ENCODE peak calls at places on chromosomes 16 and 17, in ten cellular contexts. One of them, this sample, is unnamed.
A peak's percentile ranks its signal among the peaks of the same experiment; 100 is the strongest.

GRCh38 chr17:64982139-64982802 is 63.0 kb upstream of the LRRC37A3 start:
- DNase-seq in A673: no peak
- DNase-seq in substantia nigra: no peak
- DNase-seq in fibroblast of lung: no peak
- DNase-seq in GM23248: no peak
- DNase-seq in PC-9: no peak
- DNase-seq in esophagus muscularis mucosa: no peak
- DNase-seq in heart left ventricle: no peak
- DNase-seq in GM12878: no peak
- DNase-seq in RWPE1: no peak
- DNase-seq in this sample: no peak

GRCh38 chr16:79451196-79451816 is 149.2 kb downstream of the MAF start:
- DNase-seq in A673: no peak
- DNase-seq in substantia nigra: no peak
- DNase-seq in fibroblast of lung: no peak
- DNase-seq in GM23248: no peak
- DNase-seq in PC-9: no peak
- DNase-seq in esophagus muscularis mucosa: no peak
- DNase-seq in heart left ventricle: no peak
- DNase-seq in GM12878: peak; percentile 19
- DNase-seq in RWPE1: no peak
- DNase-seq in this sample: no peak

GRCh38 chr16:26981266-26981938 is 85.3 kb upstream of the C16orf82 start:
- DNase-seq in A673: peak; percentile 12
- DNase-seq in substantia nigra: no peak
- DNase-seq in fibroblast of lung: peak; percentile 85
- DNase-seq in GM23248: peak; percentile 90
- DNase-seq in PC-9: no peak
- DNase-seq in esophagus muscularis mucosa: no peak
- DNase-seq in heart left ventricle: no peak
- DNase-seq in GM12878: no peak
- DNase-seq in RWPE1: no peak
- DNase-seq in this sample: no peak

GRCh38 chr17:51948128-51948527 is 210.4 kb downstream of the CA10 start:
- DNase-seq in A673: peak; percentile 0
- DNase-seq in substantia nigra: no peak
- DNase-seq in fibroblast of lung: no peak
- DNase-seq in GM23248: no peak
- DNase-seq in PC-9: no peak
- DNase-seq in esophagus muscularis mucosa: no peak
- DNase-seq in heart left ventricle: no peak
- DNase-seq in GM12878: no peak
- DNase-seq in RWPE1: peak; percentile 32
- DNase-seq in this sample: no peak

GRCh38 chr17:40553694-40554534 is 11.4 kb downstream of the CCR7 start:
- DNase-seq in A673: no peak
- DNase-seq in substantia nigra: peak; percentile 45
- DNase-seq in fibroblast of lung: peak; percentile 40
- DNase-seq in GM23248: peak; percentile 87
- DNase-seq in PC-9: no peak
- DNase-seq in esophagus muscularis mucosa: peak; percentile 91
- DNase-seq in heart left ventricle: peak; percentile 76
- DNase-seq in GM12878: no peak
- DNase-seq in RWPE1: no peak
- DNase-seq in this sample: no peak

GRCh38 chr16:88731699-88732098 is 25.4 kb downstream of the CTU2 start:
- DNase-seq in A673: no peak
- DNase-seq in substantia nigra: no peak
- DNase-seq in fibroblast of lung: no peak
- DNase-seq in GM23248: no peak
- DNase-seq in PC-9: peak; percentile 34
- DNase-seq in esophagus muscularis mucosa: no peak
- DNase-seq in heart left ventricle: no peak
- DNase-seq in GM12878: no peak
- DNase-seq in RWPE1: peak; percentile 69
- DNase-seq in this sample: no peak

GRCh38 chr16:87945351-87946042 is 5.7 kb upstream of the BANP start:
- DNase-seq in A673: peak; percentile 51
- DNase-seq in substantia nigra: peak; percentile 31
- DNase-seq in fibroblast of lung: peak; percentile 83
- DNase-seq in GM23248: peak; percentile 58
- DNase-seq in PC-9: peak; percentile 99
- DNase-seq in esophagus muscularis mucosa: no peak
- DNase-seq in heart left ventricle: peak; percentile 74
- DNase-seq in GM12878: no peak
- DNase-seq in RWPE1: peak; percentile 79
- DNase-seq in this sample: no peak

GRCh38 chr17:75008373-75008772 is 4.1 kb upstream of the MRPL58 start:
- DNase-seq in A673: no peak
- DNase-seq in substantia nigra: no peak
- DNase-seq in fibroblast of lung: no peak
- DNase-seq in GM23248: no peak
- DNase-seq in PC-9: no peak
- DNase-seq in esophagus muscularis mucosa: no peak
- DNase-seq in heart left ventricle: no peak
- DNase-seq in GM12878: no peak
- DNase-seq in RWPE1: no peak
- DNase-seq in this sample: no peak

GRCh38 chr17:13735444-13735843 is 133.7 kb upstream of the HS3ST3A1 start:
- DNase-seq in A673: no peak
- DNase-seq in substantia nigra: no peak
- DNase-seq in fibroblast of lung: no peak
- DNase-seq in GM23248: peak; percentile 59
- DNase-seq in PC-9: no peak
- DNase-seq in esophagus muscularis mucosa: no peak
- DNase-seq in heart left ventricle: no peak
- DNase-seq in GM12878: no peak
- DNase-seq in RWPE1: no peak
- DNase-seq in this sample: no peak

GRCh38 chr16:84633622-84634021 is 14.7 kb upstream of the KLHL36 start:
- DNase-seq in A673: no peak
- DNase-seq in substantia nigra: no peak
- DNase-seq in fibroblast of lung: no peak
- DNase-seq in GM23248: no peak
- DNase-seq in PC-9: no peak
- DNase-seq in esophagus muscularis mucosa: no peak
- DNase-seq in heart left ventricle: peak; percentile 74
- DNase-seq in GM12878: no peak
- DNase-seq in RWPE1: no peak
- DNase-seq in this sample: no peak

GRCh38 chr17:67636841-67637240 is 80.9 kb upstream of the NOL11 start:
- DNase-seq in A673: no peak
- DNase-seq in substantia nigra: no peak
- DNase-seq in fibroblast of lung: peak; percentile 32
- DNase-seq in GM23248: peak; percentile 5
- DNase-seq in PC-9: no peak
- DNase-seq in esophagus muscularis mucosa: no peak
- DNase-seq in heart left ventricle: no peak
- DNase-seq in GM12878: no peak
- DNase-seq in RWPE1: no peak
- DNase-seq in this sample: no peak

GRCh38 chr16:83513006-83513755 is 294.6 kb upstream of the HSBP1 start:
- DNase-seq in A673: no peak
- DNase-seq in substantia nigra: no peak
- DNase-seq in fibroblast of lung: peak; percentile 67
- DNase-seq in GM23248: peak; percentile 92
- DNase-seq in PC-9: no peak
- DNase-seq in esophagus muscularis mucosa: no peak
- DNase-seq in heart left ventricle: no peak
- DNase-seq in GM12878: no peak
- DNase-seq in RWPE1: peak; percentile 55
- DNase-seq in this sample: no peak

GRCh38 chr16:4944333-4945281 is 7.7 kb upstream of the PPL start:
- DNase-seq in A673: peak; percentile 86
- DNase-seq in substantia nigra: no peak
- DNase-seq in fibroblast of lung: peak; percentile 99
- DNase-seq in GM23248: peak; percentile 97
- DNase-seq in PC-9: peak; percentile 100
- DNase-seq in esophagus muscularis mucosa: peak; percentile 97
- DNase-seq in heart left ventricle: peak; percentile 82
- DNase-seq in GM12878: no peak
- DNase-seq in RWPE1: peak; percentile 96
- DNase-seq in this sample: no peak

GRCh38 chr17:80163315-80163714 is 6.5 kb upstream of the CARD14 start:
- DNase-seq in A673: no peak
- DNase-seq in substantia nigra: no peak
- DNase-seq in fibroblast of lung: no peak
- DNase-seq in GM23248: no peak
- DNase-seq in PC-9: no peak
- DNase-seq in esophagus muscularis mucosa: no peak
- DNase-seq in heart left ventricle: no peak
- DNase-seq in GM12878: no peak
- DNase-seq in RWPE1: no peak
- DNase-seq in this sample: no peak

GRCh38 chr16:79089735-79090284 is 510.7 kb downstream of the MAF start:
- DNase-seq in A673: no peak
- DNase-seq in substantia nigra: no peak
- DNase-seq in fibroblast of lung: no peak
- DNase-seq in GM23248: no peak
- DNase-seq in PC-9: no peak
- DNase-seq in esophagus muscularis mucosa: no peak
- DNase-seq in heart left ventricle: peak; percentile 18
- DNase-seq in GM12878: peak; percentile 9
- DNase-seq in RWPE1: no peak
- DNase-seq in this sample: peak; percentile 25

DNA sequence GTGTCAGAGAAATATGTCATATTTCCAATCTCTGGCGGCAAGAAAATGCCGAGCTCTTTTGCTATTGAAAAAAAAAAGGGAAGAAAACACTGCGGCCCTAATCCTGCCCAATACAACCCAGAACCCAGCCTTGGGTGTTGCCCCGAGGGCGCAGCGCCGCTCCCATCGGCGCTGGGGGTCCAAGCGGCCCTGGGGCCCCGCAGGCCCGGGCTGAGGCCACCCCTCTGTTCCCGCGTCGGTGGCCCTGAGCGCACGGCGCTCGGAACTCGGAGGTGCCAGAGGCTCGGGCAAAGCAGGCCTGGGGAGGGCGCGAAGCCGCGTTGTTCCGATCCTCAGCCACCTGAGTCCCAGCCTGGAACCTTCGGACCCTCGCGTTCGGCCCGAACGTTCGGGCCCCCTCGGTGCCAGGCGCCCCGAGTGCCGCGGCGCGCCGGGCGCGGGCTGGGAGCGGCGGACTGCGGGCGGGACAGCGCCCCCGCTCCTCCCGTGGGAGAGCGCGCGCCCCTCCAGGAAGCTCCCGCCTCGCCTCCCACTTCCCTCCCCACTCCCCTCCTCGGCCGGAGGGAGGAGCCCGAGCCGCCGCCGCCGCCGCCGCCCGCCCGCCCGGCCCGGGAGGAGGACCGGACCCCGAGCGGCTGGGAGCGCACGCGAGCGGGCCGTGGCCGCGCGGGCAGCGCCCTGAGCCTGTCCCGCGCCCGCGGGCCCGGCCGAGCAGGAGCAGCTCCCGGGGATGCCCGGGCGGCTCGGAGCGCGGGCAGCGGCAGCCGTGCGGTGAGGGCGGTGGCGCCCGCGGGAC is at the start of gene CPNE2:
- DNase-seq in A673: peak; percentile 84
- DNase-seq in substantia nigra: peak; percentile 63
- DNase-seq in fibroblast of lung: peak; percentile 30
- DNase-seq in GM23248: peak; percentile 64
- DNase-seq in PC-9: peak; percentile 56
- DNase-seq in esophagus muscularis mucosa: no peak
- DNase-seq in heart left ventricle: peak; percentile 83
- DNase-seq in GM12878: no peak
- DNase-seq in RWPE1: peak; percentile 60
- DNase-seq in this sample: no peak
- H3K27ac ChIP-seq in A673: peak within 1 kb of the TSS; percentile 72
- H3K27ac ChIP-seq in substantia nigra: peak within 1 kb of the TSS; percentile 99
- H3K27ac ChIP-seq in fibroblast of lung: peak within 1 kb of the TSS; percentile 27
- H3K27ac ChIP-seq in GM23248: no peak within 1 kb of the TSS
- H3K27ac ChIP-seq in PC-9: peak within 1 kb of the TSS; percentile 25
- H3K27ac ChIP-seq in esophagus muscularis mucosa: peak within 1 kb of the TSS; percentile 88
- H3K27ac ChIP-seq in heart left ventricle: peak within 1 kb of the TSS; percentile 84
- H3K27ac ChIP-seq in GM12878: no peak within 1 kb of the TSS
- H3K27ac ChIP-seq in RWPE1: peak within 1 kb of the TSS; percentile 77
- H3K27ac ChIP-seq in this sample: no peak within 1 kb of the TSS

GRCh38 chr17:79026345-79027273 is 2.6 kb downstream of the C1QTNF1 start:
- DNase-seq in A673: peak; percentile 71
- DNase-seq in substantia nigra: no peak
- DNase-seq in fibroblast of lung: peak; percentile 74
- DNase-seq in GM23248: peak; percentile 73
- DNase-seq in PC-9: peak; percentile 73
- DNase-seq in esophagus muscularis mucosa: no peak
- DNase-seq in heart left ventricle: peak; percentile 42
- DNase-seq in GM12878: no peak
- DNase-seq in RWPE1: peak; percentile 90
- DNase-seq in this sample: no peak
- H3K27ac ChIP-seq in A673: no peak overlapping the region
- H3K27ac ChIP-seq in substantia nigra: no peak overlapping the region
- H3K27ac ChIP-seq in fibroblast of lung: peak overlapping the region; percentile 67
- H3K27ac ChIP-seq in GM23248: no peak overlapping the region
- H3K27ac ChIP-seq in PC-9: peak overlapping the region; percentile 64
- H3K27ac ChIP-seq in esophagus muscularis mucosa: peak overlapping the region; percentile 88
- H3K27ac ChIP-seq in heart left ventricle: peak overlapping the region; percentile 86
- H3K27ac ChIP-seq in GM12878: no peak overlapping the region
- H3K27ac ChIP-seq in RWPE1: peak overlapping the region; percentile 83
- H3K27ac ChIP-seq in this sample: no peak overlapping the region

GRCh38 chr16:2229091-2229490 is 5.7 kb downstream of the E4F1 start:
- DNase-seq in A673: no peak
- DNase-seq in substantia nigra: no peak
- DNase-seq in fibroblast of lung: no peak
- DNase-seq in GM23248: no peak
- DNase-seq in PC-9: no peak
- DNase-seq in esophagus muscularis mucosa: no peak
- DNase-seq in heart left ventricle: no peak
- DNase-seq in GM12878: no peak
- DNase-seq in RWPE1: no peak
- DNase-seq in this sample: no peak
- H3K27ac ChIP-seq in A673: no peak overlapping the region
- H3K27ac ChIP-seq in substantia nigra: no peak overlapping the region
- H3K27ac ChIP-seq in fibroblast of lung: no peak overlapping the region
- H3K27ac ChIP-seq in GM23248: no peak overlapping the region
- H3K27ac ChIP-seq in PC-9: no peak overlapping the region
- H3K27ac ChIP-seq in esophagus muscularis mucosa: no peak overlapping the region
- H3K27ac ChIP-seq in heart left ventricle: no peak overlapping the region
- H3K27ac ChIP-seq in GM12878: no peak overlapping the region
- H3K27ac ChIP-seq in RWPE1: peak overlapping the region; percentile 93
- H3K27ac ChIP-seq in this sample: no peak overlapping the region

DNA sequence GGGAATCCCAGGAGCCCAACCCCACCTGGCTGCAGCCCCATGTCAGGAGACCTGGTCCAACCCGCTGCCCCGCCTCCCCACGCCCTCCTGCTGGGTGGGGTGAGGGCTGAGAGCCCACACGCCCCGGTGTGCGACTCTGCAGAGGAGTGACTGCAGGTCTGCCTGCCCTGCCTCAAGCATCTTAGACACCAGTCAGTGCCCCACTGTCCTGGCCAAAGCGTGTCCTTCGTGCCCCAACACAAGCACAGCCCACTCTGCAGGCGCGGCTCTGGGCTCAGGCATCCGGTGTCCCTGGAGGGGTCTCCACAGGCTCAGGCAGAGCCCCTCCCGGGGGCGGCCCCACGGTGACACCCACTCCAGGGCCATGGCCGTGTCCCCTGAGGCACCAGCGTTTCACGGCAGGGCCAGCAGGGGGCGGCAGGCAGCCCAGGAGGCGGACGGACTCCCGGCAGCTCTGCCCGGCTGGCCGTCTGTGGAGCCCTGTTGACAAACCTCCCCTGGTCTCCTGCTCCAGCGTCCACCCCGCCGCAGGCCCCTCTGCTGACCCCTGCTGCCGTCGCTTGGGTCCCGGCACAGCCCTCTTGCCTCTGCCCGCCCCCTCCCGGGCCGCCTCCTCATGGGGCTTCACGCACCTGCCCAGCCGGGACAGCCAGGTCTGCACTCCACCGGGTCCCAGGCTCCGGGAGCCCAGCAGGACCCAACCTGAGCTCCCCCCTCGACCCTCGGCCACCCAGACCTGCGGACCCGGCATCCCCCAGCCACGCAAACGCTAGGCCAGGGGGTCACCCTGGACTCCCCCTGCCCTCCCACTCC is 8.6 kb upstream of the UBE2I start:
- DNase-seq in A673: peak; percentile 73
- DNase-seq in substantia nigra: peak; percentile 11
- DNase-seq in fibroblast of lung: peak; percentile 18
- DNase-seq in GM23248: peak; percentile 78
- DNase-seq in PC-9: peak; percentile 75
- DNase-seq in esophagus muscularis mucosa: no peak
- DNase-seq in heart left ventricle: peak; percentile 63
- DNase-seq in GM12878: no peak
- DNase-seq in RWPE1: no peak
- DNase-seq in this sample: peak; percentile 41
- H3K27ac ChIP-seq in A673: no peak overlapping the region
- H3K27ac ChIP-seq in substantia nigra: no peak overlapping the region
- H3K27ac ChIP-seq in fibroblast of lung: no peak overlapping the region
- H3K27ac ChIP-seq in GM23248: no peak overlapping the region
- H3K27ac ChIP-seq in PC-9: no peak overlapping the region
- H3K27ac ChIP-seq in esophagus muscularis mucosa: no peak overlapping the region
- H3K27ac ChIP-seq in heart left ventricle: no peak overlapping the region
- H3K27ac ChIP-seq in GM12878: no peak overlapping the region
- H3K27ac ChIP-seq in RWPE1: no peak overlapping the region
- H3K27ac ChIP-seq in this sample: no peak overlapping the region